ENCODE peak calls at places on chromosomes 4 and X, in seven cellular contexts. One of them, this sample, is unnamed.

GRCh38 chr4:98932539-98932938 is 3.6 kb upstream of the EIF4E start:
- DNase-seq in T-helper 2 cell: no peak
- DNase-seq in stimulated activated CD4-positive, alpha-beta T cell treated with anti-CD3 and anti-CD28 coated beads, Interleukin-15, amount 100 ng/mL, for 24 hours: no peak
- DNase-seq in K562: no peak
- DNase-seq in effector memory CD4-positive, alpha-beta T cell: no peak
- DNase-seq in anterior cingulate cortex: no peak
- DNase-seq in OCI-LY7: no peak
- DNase-seq in this sample: no peak

GRCh38 chr4:150722908-150723362 is 141.0 kb downstream of the MAB21L2 start:
- DNase-seq in T-helper 2 cell: no peak
- DNase-seq in stimulated activated CD4-positive, alpha-beta T cell treated with anti-CD3 and anti-CD28 coated beads, Interleukin-15, amount 100 ng/mL, for 24 hours: no peak
- DNase-seq in K562: no peak
- DNase-seq in effector memory CD4-positive, alpha-beta T cell: no peak
- DNase-seq in anterior cingulate cortex: no peak
- DNase-seq in OCI-LY7: no peak
- DNase-seq in this sample: no peak

GRCh38 chrX:102558607-102559006 is 40.7 kb upstream of the ARMCX5 start:
- DNase-seq in T-helper 2 cell: no peak
- DNase-seq in stimulated activated CD4-positive, alpha-beta T cell treated with anti-CD3 and anti-CD28 coated beads, Interleukin-15, amount 100 ng/mL, for 24 hours: no peak
- DNase-seq in K562: no peak
- DNase-seq in effector memory CD4-positive, alpha-beta T cell: no peak
- DNase-seq in anterior cingulate cortex: no peak
- DNase-seq in OCI-LY7: no peak
- DNase-seq in this sample: no peak

GRCh38 chr4:132557660-132558059 is 591.4 kb upstream of the PCDH10 start:
- DNase-seq in T-helper 2 cell: no peak
- DNase-seq in stimulated activated CD4-positive, alpha-beta T cell treated with anti-CD3 and anti-CD28 coated beads, Interleukin-15, amount 100 ng/mL, for 24 hours: no peak
- DNase-seq in K562: no peak
- DNase-seq in effector memory CD4-positive, alpha-beta T cell: no peak
- DNase-seq in anterior cingulate cortex: no peak
- DNase-seq in OCI-LY7: peak
- DNase-seq in this sample: no peak

GRCh38 chr4:176545886-176546285 is 226.1 kb downstream of the SPCS3 start:
- DNase-seq in T-helper 2 cell: no peak
- DNase-seq in stimulated activated CD4-positive, alpha-beta T cell treated with anti-CD3 and anti-CD28 coated beads, Interleukin-15, amount 100 ng/mL, for 24 hours: no peak
- DNase-seq in K562: no peak
- DNase-seq in effector memory CD4-positive, alpha-beta T cell: no peak
- DNase-seq in anterior cingulate cortex: no peak
- DNase-seq in OCI-LY7: no peak
- DNase-seq in this sample: no peak

GRCh38 chr4:76752911-76753494 is 144.9 kb downstream of the SOWAHB start:
- DNase-seq in T-helper 2 cell: no peak
- DNase-seq in stimulated activated CD4-positive, alpha-beta T cell treated with anti-CD3 and anti-CD28 coated beads, Interleukin-15, amount 100 ng/mL, for 24 hours: no peak
- DNase-seq in K562: no peak
- DNase-seq in effector memory CD4-positive, alpha-beta T cell: no peak
- DNase-seq in anterior cingulate cortex: no peak
- DNase-seq in OCI-LY7: no peak
- DNase-seq in this sample: no peak

GRCh38 chr4:11475871-11476270 is 47.2 kb upstream of the HS3ST1 start:
- DNase-seq in T-helper 2 cell: no peak
- DNase-seq in stimulated activated CD4-positive, alpha-beta T cell treated with anti-CD3 and anti-CD28 coated beads, Interleukin-15, amount 100 ng/mL, for 24 hours: no peak
- DNase-seq in K562: no peak
- DNase-seq in effector memory CD4-positive, alpha-beta T cell: no peak
- DNase-seq in anterior cingulate cortex: no peak
- DNase-seq in OCI-LY7: no peak
- DNase-seq in this sample: no peak

GRCh38 chr4:86972997-86973396 is 38.2 kb downstream of the AFF1 start:
- DNase-seq in T-helper 2 cell: no peak
- DNase-seq in stimulated activated CD4-positive, alpha-beta T cell treated with anti-CD3 and anti-CD28 coated beads, Interleukin-15, amount 100 ng/mL, for 24 hours: no peak
- DNase-seq in K562: no peak
- DNase-seq in effector memory CD4-positive, alpha-beta T cell: no peak
- DNase-seq in anterior cingulate cortex: no peak
- DNase-seq in OCI-LY7: no peak
- DNase-seq in this sample: no peak

GRCh38 chr4:2290974-2291704 is 29.2 kb upstream of the MXD4 start:
- DNase-seq in T-helper 2 cell: peak
- DNase-seq in stimulated activated CD4-positive, alpha-beta T cell treated with anti-CD3 and anti-CD28 coated beads, Interleukin-15, amount 100 ng/mL, for 24 hours: peak
- DNase-seq in K562: no peak
- DNase-seq in effector memory CD4-positive, alpha-beta T cell: peak
- DNase-seq in anterior cingulate cortex: no peak
- DNase-seq in OCI-LY7: peak
- DNase-seq in this sample: no peak

GRCh38 chr4:65954416-65954815 is 284.1 kb upstream of the EPHA5 start:
- DNase-seq in T-helper 2 cell: no peak
- DNase-seq in stimulated activated CD4-positive, alpha-beta T cell treated with anti-CD3 and anti-CD28 coated beads, Interleukin-15, amount 100 ng/mL, for 24 hours: no peak
- DNase-seq in K562: no peak
- DNase-seq in effector memory CD4-positive, alpha-beta T cell: no peak
- DNase-seq in anterior cingulate cortex: no peak
- DNase-seq in OCI-LY7: no peak
- DNase-seq in this sample: no peak

GRCh38 chr4:170005472-170005871 is 20.7 kb downstream of the MFAP3L start:
- DNase-seq in T-helper 2 cell: no peak
- DNase-seq in stimulated activated CD4-positive, alpha-beta T cell treated with anti-CD3 and anti-CD28 coated beads, Interleukin-15, amount 100 ng/mL, for 24 hours: no peak
- DNase-seq in K562: no peak
- DNase-seq in effector memory CD4-positive, alpha-beta T cell: no peak
- DNase-seq in anterior cingulate cortex: no peak
- DNase-seq in OCI-LY7: no peak
- DNase-seq in this sample: peak

GRCh38 chr4:139823345-139823744 is 157.7 kb downstream of the MGST2 start:
- DNase-seq in T-helper 2 cell: no peak
- DNase-seq in stimulated activated CD4-positive, alpha-beta T cell treated with anti-CD3 and anti-CD28 coated beads, Interleukin-15, amount 100 ng/mL, for 24 hours: no peak
- DNase-seq in K562: no peak
- DNase-seq in effector memory CD4-positive, alpha-beta T cell: no peak
- DNase-seq in anterior cingulate cortex: no peak
- DNase-seq in OCI-LY7: no peak
- DNase-seq in this sample: no peak

GRCh38 chrX:45497290-45497689 is 296.6 kb upstream of the DIPK2B start:
- DNase-seq in T-helper 2 cell: no peak
- DNase-seq in stimulated activated CD4-positive, alpha-beta T cell treated with anti-CD3 and anti-CD28 coated beads, Interleukin-15, amount 100 ng/mL, for 24 hours: no peak
- DNase-seq in K562: no peak
- DNase-seq in effector memory CD4-positive, alpha-beta T cell: no peak
- DNase-seq in anterior cingulate cortex: no peak
- DNase-seq in OCI-LY7: no peak
- DNase-seq in this sample: no peak

GRCh38 chrX:155188786-155189185 is 27.5 kb upstream of the VBP1 start:
- DNase-seq in T-helper 2 cell: no peak
- DNase-seq in stimulated activated CD4-positive, alpha-beta T cell treated with anti-CD3 and anti-CD28 coated beads, Interleukin-15, amount 100 ng/mL, for 24 hours: peak
- DNase-seq in K562: no peak
- DNase-seq in effector memory CD4-positive, alpha-beta T cell: no peak
- DNase-seq in anterior cingulate cortex: no peak
- DNase-seq in OCI-LY7: peak
- DNase-seq in this sample: no peak

GRCh38 chr4:25953740-25954139 is 39.7 kb downstream of the SMIM20 start:
- DNase-seq in T-helper 2 cell: no peak
- DNase-seq in stimulated activated CD4-positive, alpha-beta T cell treated with anti-CD3 and anti-CD28 coated beads, Interleukin-15, amount 100 ng/mL, for 24 hours: no peak
- DNase-seq in K562: no peak
- DNase-seq in effector memory CD4-positive, alpha-beta T cell: no peak
- DNase-seq in anterior cingulate cortex: no peak
- DNase-seq in OCI-LY7: no peak
- DNase-seq in this sample: no peak

GRCh38 chr4:4413373-4413725 is 26.4 kb downstream of the NSG1 start:
- DNase-seq in T-helper 2 cell: no peak
- DNase-seq in stimulated activated CD4-positive, alpha-beta T cell treated with anti-CD3 and anti-CD28 coated beads, Interleukin-15, amount 100 ng/mL, for 24 hours: no peak
- DNase-seq in K562: no peak
- DNase-seq in effector memory CD4-positive, alpha-beta T cell: no peak
- DNase-seq in anterior cingulate cortex: no peak
- DNase-seq in OCI-LY7: no peak
- DNase-seq in this sample: no peak

GRCh38 chrX:103404225-103405008 is 28.1 kb downstream of the BEX3 start:
- DNase-seq in T-helper 2 cell: peak
- DNase-seq in stimulated activated CD4-positive, alpha-beta T cell treated with anti-CD3 and anti-CD28 coated beads, Interleukin-15, amount 100 ng/mL, for 24 hours: peak
- DNase-seq in K562: peak
- DNase-seq in effector memory CD4-positive, alpha-beta T cell: no peak
- DNase-seq in anterior cingulate cortex: no peak
- DNase-seq in OCI-LY7: peak
- DNase-seq in this sample: no peak

GRCh38 chr4:158458271-158458895 is 63.3 kb upstream of the RXFP1 start:
- DNase-seq in T-helper 2 cell: no peak
- DNase-seq in stimulated activated CD4-positive, alpha-beta T cell treated with anti-CD3 and anti-CD28 coated beads, Interleukin-15, amount 100 ng/mL, for 24 hours: no peak
- DNase-seq in K562: no peak
- DNase-seq in effector memory CD4-positive, alpha-beta T cell: no peak
- DNase-seq in anterior cingulate cortex: no peak
- DNase-seq in OCI-LY7: no peak
- DNase-seq in this sample: no peak

GRCh38 chrX:49209434-49210251 is 9.7 kb upstream of the SYP start:
- DNase-seq in T-helper 2 cell: no peak
- DNase-seq in stimulated activated CD4-positive, alpha-beta T cell treated with anti-CD3 and anti-CD28 coated beads, Interleukin-15, amount 100 ng/mL, for 24 hours: no peak
- DNase-seq in K562: peak
- DNase-seq in effector memory CD4-positive, alpha-beta T cell: no peak
- DNase-seq in anterior cingulate cortex: peak
- DNase-seq in OCI-LY7: no peak
- DNase-seq in this sample: no peak

GRCh38 chr4:26022346-26022891 is 108.4 kb downstream of the SMIM20 start:
- DNase-seq in T-helper 2 cell: no peak
- DNase-seq in stimulated activated CD4-positive, alpha-beta T cell treated with anti-CD3 and anti-CD28 coated beads, Interleukin-15, amount 100 ng/mL, for 24 hours: no peak
- DNase-seq in K562: no peak
- DNase-seq in effector memory CD4-positive, alpha-beta T cell: no peak
- DNase-seq in anterior cingulate cortex: no peak
- DNase-seq in OCI-LY7: no peak
- DNase-seq in this sample: no peak

GRCh38 chr4:25065901-25066610 is 35.3 kb upstream of the LGI2 start:
- DNase-seq in T-helper 2 cell: no peak
- DNase-seq in stimulated activated CD4-positive, alpha-beta T cell treated with anti-CD3 and anti-CD28 coated beads, Interleukin-15, amount 100 ng/mL, for 24 hours: no peak
- DNase-seq in K562: no peak
- DNase-seq in effector memory CD4-positive, alpha-beta T cell: no peak
- DNase-seq in anterior cingulate cortex: no peak
- DNase-seq in OCI-LY7: no peak
- DNase-seq in this sample: no peak

GRCh38 chrX:65610040-65610439 is 57.4 kb upstream of the MSN start:
- DNase-seq in T-helper 2 cell: no peak
- DNase-seq in stimulated activated CD4-positive, alpha-beta T cell treated with anti-CD3 and anti-CD28 coated beads, Interleukin-15, amount 100 ng/mL, for 24 hours: no peak
- DNase-seq in K562: no peak
- DNase-seq in effector memory CD4-positive, alpha-beta T cell: no peak
- DNase-seq in anterior cingulate cortex: no peak
- DNase-seq in OCI-LY7: no peak
- DNase-seq in this sample: no peak

GRCh38 chr4:132332932-132333722 is 816.0 kb upstream of the PCDH10 start:
- DNase-seq in T-helper 2 cell: no peak
- DNase-seq in stimulated activated CD4-positive, alpha-beta T cell treated with anti-CD3 and anti-CD28 coated beads, Interleukin-15, amount 100 ng/mL, for 24 hours: no peak
- DNase-seq in K562: peak
- DNase-seq in effector memory CD4-positive, alpha-beta T cell: no peak
- DNase-seq in anterior cingulate cortex: no peak
- DNase-seq in OCI-LY7: peak
- DNase-seq in this sample: no peak

GRCh38 chr4:148445071-148445902 is 3.1 kb upstream of the NR3C2 start:
- DNase-seq in T-helper 2 cell: peak
- DNase-seq in stimulated activated CD4-positive, alpha-beta T cell treated with anti-CD3 and anti-CD28 coated beads, Interleukin-15, amount 100 ng/mL, for 24 hours: peak
- DNase-seq in K562: peak
- DNase-seq in effector memory CD4-positive, alpha-beta T cell: peak
- DNase-seq in anterior cingulate cortex: peak
- DNase-seq in OCI-LY7: peak
- DNase-seq in this sample: peak

GRCh38 chr4:74311696-74312313 is 3.5 kb downstream of the EPGN start:
- DNase-seq in T-helper 2 cell: no peak
- DNase-seq in stimulated activated CD4-positive, alpha-beta T cell treated with anti-CD3 and anti-CD28 coated beads, Interleukin-15, amount 100 ng/mL, for 24 hours: peak
- DNase-seq in K562: no peak
- DNase-seq in effector memory CD4-positive, alpha-beta T cell: no peak
- DNase-seq in anterior cingulate cortex: no peak
- DNase-seq in OCI-LY7: peak
- DNase-seq in this sample: no peak

GRCh38 chr4:168551945-168552695 is 55.3 kb downstream of the PALLD start:
- DNase-seq in T-helper 2 cell: no peak
- DNase-seq in stimulated activated CD4-positive, alpha-beta T cell treated with anti-CD3 and anti-CD28 coated beads, Interleukin-15, amount 100 ng/mL, for 24 hours: no peak
- DNase-seq in K562: no peak
- DNase-seq in effector memory CD4-positive, alpha-beta T cell: no peak
- DNase-seq in anterior cingulate cortex: no peak
- DNase-seq in OCI-LY7: no peak
- DNase-seq in this sample: no peak

GRCh38 chr4:169337510-169337909 is 66.8 kb upstream of the SH3RF1 start:
- DNase-seq in T-helper 2 cell: no peak
- DNase-seq in stimulated activated CD4-positive, alpha-beta T cell treated with anti-CD3 and anti-CD28 coated beads, Interleukin-15, amount 100 ng/mL, for 24 hours: no peak
- DNase-seq in K562: no peak
- DNase-seq in effector memory CD4-positive, alpha-beta T cell: no peak
- DNase-seq in anterior cingulate cortex: no peak
- DNase-seq in OCI-LY7: no peak
- DNase-seq in this sample: no peak

GRCh38 chrX:101550825-101551767 is 749 bp downstream of the ARMCX1 start:
- DNase-seq in T-helper 2 cell: no peak
- DNase-seq in stimulated activated CD4-positive, alpha-beta T cell treated with anti-CD3 and anti-CD28 coated beads, Interleukin-15, amount 100 ng/mL, for 24 hours: peak
- DNase-seq in K562: peak
- DNase-seq in effector memory CD4-positive, alpha-beta T cell: no peak
- DNase-seq in anterior cingulate cortex: no peak
- DNase-seq in OCI-LY7: no peak
- DNase-seq in this sample: peak

GRCh38 chrX:56745019-56745418 is 16.0 kb downstream of the NBDY start:
- DNase-seq in T-helper 2 cell: no peak
- DNase-seq in stimulated activated CD4-positive, alpha-beta T cell treated with anti-CD3 and anti-CD28 coated beads, Interleukin-15, amount 100 ng/mL, for 24 hours: no peak
- DNase-seq in K562: no peak
- DNase-seq in effector memory CD4-positive, alpha-beta T cell: no peak
- DNase-seq in anterior cingulate cortex: no peak
- DNase-seq in OCI-LY7: no peak
- DNase-seq in this sample: no peak

This sample was measured in C1 segment of cervical spinal cord.